ENCODE peak calls at places on chromosomes 12 and 14, in seven cellular contexts. D, H, U, Y, A, M and F are unnamed samples.

GRCh38 chr14:75126679-75127473 is at the start of gene NEK9:
- DNase-seq in U (peak; percentile 90), D (no peak), A (peak; percentile 81), Y (peak; percentile 99), H (peak; percentile 95), M (peak; percentile 61), F (peak; percentile 95)

GRCh38 chr12:76152161-76152807 is 67.8 kb upstream of the NAP1L1 start:
- DNase-seq in D (no peak), M (no peak), Y (no peak), A (peak; percentile 25), H (no peak), U (no peak), F (no peak)

GRCh38 chr12:8941691-8942478 is 7.6 kb downstream of the M6PR start:
- DNase-seq in H (no peak), U (peak; percentile 4), D (no peak), Y (no peak), M (no peak), A (no peak), F (no peak)

GRCh38 chr12:111781085-111781658 is 14.4 kb downstream of the ALDH2 start:
- DNase-seq in A (no peak), D (no peak), H (no peak), M (no peak), U (no peak), Y (no peak), F (no peak)

GRCh38 chr12:104746689-104747088 is 211.4 kb downstream of the SLC41A2 start:
- DNase-seq in D (no peak), A (no peak), M (no peak), Y (no peak), U (no peak), H (no peak), F (no peak)

GRCh38 chr14:67221248-67221981 is 19.8 kb upstream of the PALS1 start:
- DNase-seq in Y (no peak), A (no peak), U (peak; percentile 92), D (peak; percentile 46), H (no peak), M (no peak), F (no peak)

GRCh38 chr12:113232787-113233585 is 11.7 kb downstream of the TPCN1 start:
- DNase-seq in M (no peak), U (no peak), D (no peak), A (no peak), H (peak; percentile 81), Y (peak; percentile 81), F (peak; percentile 67)

GRCh38 chr14:100786131-100786530 is 39.8 kb upstream of the MEG3 start:
- DNase-seq in M (no peak), A (no peak), Y (peak; percentile 86), H (no peak), D (no peak), U (no peak), F (peak; percentile 29)

GRCh38 chr12:26861690-26862089 is 28.7 kb upstream of the ITPR2 start:
- DNase-seq in D (no peak), H (no peak), Y (no peak), M (no peak), U (no peak), A (no peak), F (no peak)

GRCh38 chr12:41286426-41286825 is 98.3 kb downstream of the PDZRN4 start:
- DNase-seq in Y (no peak), U (no peak), A (no peak), H (no peak), D (no peak), M (no peak), F (no peak)

GRCh38 chr14:104864267-104865068 is 600 bp upstream of the CEP170B start:
- DNase-seq in H (peak; percentile 84), U (no peak), D (no peak), M (no peak), Y (peak; percentile 67), A (no peak), F (peak; percentile 52)

GRCh38 chr14:104374718-104375080 is 204.9 kb upstream of the C14orf180 start:
- DNase-seq in M (no peak), U (no peak), D (no peak), Y (peak; percentile 32), A (no peak), H (no peak), F (no peak)

GRCh38 chr14:75411194-75411552 is 16.6 kb upstream of the JDP2 start:
- DNase-seq in A (no peak), H (no peak), U (no peak), M (no peak), D (no peak), Y (no peak), F (peak; percentile 50)

GRCh38 chr14:65222434-65222833 is 120.1 kb upstream of the MAX start:
- DNase-seq in M (no peak), H (peak; percentile 61), U (peak; percentile 69), D (no peak), A (peak; percentile 28), Y (peak; percentile 85), F (peak; percentile 69)

GRCh38 chr14:59698793-59699192 is 122.2 kb upstream of the CCDC175 start:
- DNase-seq in Y (no peak), U (no peak), H (no peak), D (no peak), A (no peak), M (no peak), F (no peak)

GRCh38 chr14:31855262-31855661 is 221.8 kb upstream of the ARHGAP5 start:
- DNase-seq in Y (no peak), A (no peak), M (no peak), H (no peak), U (no peak), D (no peak), F (no peak)

GRCh38 chr14:73753887-73754880 is 40.0 kb upstream of the PNMA1 start:
- DNase-seq in H (no peak), U (peak; percentile 54), D (no peak), Y (peak; percentile 80), A (peak; percentile 56), M (no peak), F (no peak)

GRCh38 chr12:23640754-23641153 is 308.7 kb downstream of the SOX5 start:
- DNase-seq in M (no peak), U (no peak), A (no peak), D (no peak), H (no peak), Y (no peak), F (no peak)

GRCh38 chr12:44626883-44627282 is 249.2 kb downstream of the NELL2 start:
- DNase-seq in U (no peak), A (no peak), M (no peak), H (no peak), D (no peak), Y (no peak), F (no peak)

GRCh38 chr12:55874465-55874864 is 31.7 kb upstream of the MMP19 start:
- DNase-seq in H (no peak), M (no peak), Y (no peak), D (no peak), U (no peak), A (no peak), F (no peak)

GRCh38 chr12:57242329-57242690 is 8.7 kb downstream of the STAC3 start:
- DNase-seq in Y (peak; percentile 91), H (peak; percentile 77), A (no peak), U (no peak), M (no peak), D (no peak), F (peak; percentile 72)

GRCh38 chr14:91899777-91900176 is 32.4 kb upstream of the TC2N start:
- DNase-seq in U (no peak), M (no peak), Y (no peak), H (no peak), D (no peak), A (no peak), F (no peak)

GRCh38 chr14:75578786-75579781 is 664 bp downstream of the FLVCR2 start:
- DNase-seq in U (no peak), M (peak; percentile 16), Y (no peak), H (no peak), A (no peak), D (no peak), F (peak; percentile 46)

GRCh38 chr12:12612403-12612802 is 727 bp downstream of the CREBL2 start:
- DNase-seq in A (no peak), M (no peak), U (peak; percentile 64), H (no peak), Y (no peak), D (peak; percentile 27), F (no peak)

GRCh38 chr12:113647048-113647447 is 175.4 kb upstream of the LHX5 start:
- DNase-seq in D (no peak), A (no peak), M (no peak), H (no peak), Y (no peak), U (no peak), F (no peak)

GRCh38 chr14:63840981-63841380 is 11.8 kb upstream of the SYNE2 start:
- DNase-seq in M (no peak), H (no peak), D (no peak), Y (no peak), U (peak; percentile 21), A (no peak), F (peak; percentile 45)

GRCh38 chr14:76407449-76408150 is 31.7 kb downstream of the ESRRB start:
- DNase-seq in H (no peak), A (no peak), U (no peak), M (no peak), D (no peak), Y (no peak), F (no peak)

GRCh38 chr14:95518045-95518751 is 1.7 kb upstream of the SYNE3 start:
- DNase-seq in Y (no peak), H (peak; percentile 51), M (no peak), U (no peak), A (no peak), D (no peak), F (no peak)

GRCh38 chr12:106436183-106436582 is 78.6 kb downstream of the POLR3B start:
- DNase-seq in Y (no peak), U (no peak), A (no peak), M (no peak), D (no peak), H (no peak), F (no peak)

GRCh38 chr12:49301759-49302158 is 6.8 kb downstream of the PRPH start:
- DNase-seq in U (no peak), M (no peak), Y (no peak), A (no peak), D (no peak), H (no peak), F (no peak)

GRCh38 chr12:105317453-105317852 is 13.0 kb upstream of the C12orf75 start:
- DNase-seq in Y (no peak), U (peak; percentile 87), M (no peak), H (no peak), A (no peak), D (no peak), F (no peak)

GRCh38 chr12:128807161-128807724 is 16.5 kb downstream of the SLC15A4 start:
- DNase-seq in Y (peak; percentile 84), U (no peak), H (peak; percentile 51), D (no peak), A (no peak), M (no peak), F (peak; percentile 57)

GRCh38 chr14:23154876-23155587 is 28.4 kb downstream of the SLC7A8 start:
- DNase-seq in Y (peak; percentile 88), U (peak; percentile 81), D (peak; percentile 77), A (no peak), H (peak; percentile 88), M (peak; percentile 87), F (peak; percentile 89)

GRCh38 chr14:32202941-32203882 is at the start of gene RNU6-8:
- DNase-seq in D (peak; percentile 46), A (no peak), H (peak; percentile 90), M (peak; percentile 66), Y (peak; percentile 97), U (peak; percentile 90), F (peak; percentile 91)

GRCh38 chr14:26281280-26281998 is 316.4 kb downstream of the NOVA1 start:
- DNase-seq in M (peak; percentile 39), U (no peak), A (no peak), H (no peak), D (peak; percentile 37), Y (no peak), F (no peak)